ENCODE peak calls at places on chromosome 6, in six cellular contexts. J is right lobe of liver; Y is NCI-H226; N is T-cell; S is NCI-H1105 treated with DMSO at 0.1 percent for 48 hours; A is activated CD8-positive, alpha-beta memory T cell treated with anti-CD3 and anti-CD28 coated beads for 48 hours. I is an unnamed sample.

GRCh38 chr6:39792501-39793450 is 600 bp downstream of the DAAM2 start:
- DNase-seq in J (no peak), A (no peak), S (no peak), Y (no peak), N (no peak), I (no peak)

GRCh38 chr6:24919404-24919892 is 16.3 kb downstream of the RIPOR2 start:
- DNase-seq in A (no peak), S (peak), J (no peak), N (no peak), Y (no peak), I (no peak)

GRCh38 chr6:35810831-35811698 is 5.9 kb downstream of the LHFPL5 start:
- DNase-seq in J (no peak), N (no peak), S (no peak), A (no peak), Y (peak), I (peak)

GRCh38 chr6:79134699-79135474 is 56.8 kb upstream of the PHIP start:
- DNase-seq in A (no peak), S (peak), J (no peak), Y (no peak), N (no peak), I (peak)

GRCh38 chr6:112044196-112044595 is 9.7 kb upstream of the CCN6 start:
- DNase-seq in A (no peak), N (no peak), S (no peak), J (no peak), Y (no peak), I (no peak)

GRCh38 chr6:30489081-30490030 is at the start of gene HLA-E:
- DNase-seq in N (peak), Y (peak), S (peak), J (peak), A (no peak), I (peak)

GRCh38 chr6:11232968-11233626 is 629 bp upstream of the NEDD9 start:
- DNase-seq in A (no peak), Y (no peak), N (no peak), J (no peak), S (peak), I (no peak)

GRCh38 chr6:56366112-56366852 is 118.9 kb upstream of the COL21A1 start:
- DNase-seq in J (no peak), N (no peak), Y (no peak), A (no peak), S (no peak), I (no peak)